ENCODE peak calls at places on chromosomes 5 and 9, in nine cellular contexts. S is HCT116, M is HFF-Myc, L is sigmoid colon, P is lung, F is mucosa of descending colon, U is cardiac fibroblast, E is gastrocnemius medialis, V is esophagus muscularis mucosa. Q is an unnamed sample.

GRCh38 chr9:133539434-133539833 is 4.9 kb downstream of the ADAMTSL2 start:
- DNase-seq in S (no peak), M (no peak), L (no peak), P (no peak), F (peak), U (peak), E (no peak), V (no peak), Q (no peak)

GRCh38 chr5:132260051-132260450 is 2.6 kb downstream of the PDLIM4 start:
- DNase-seq in S (no peak), M (no peak), L (no peak), P (no peak), F (no peak), U (no peak), E (no peak), V (no peak), Q (peak)

GRCh38 chr5:36436306-36436705 is 134.6 kb upstream of the RANBP3L start:
- DNase-seq in S (no peak), M (no peak), L (no peak), P (no peak), F (no peak), U (no peak), E (no peak), V (no peak), Q (no peak)

GRCh38 chr9:132040808-132041207 is 38.9 kb downstream of the MED27 start:
- DNase-seq in S (no peak), M (no peak), L (no peak), P (no peak), F (no peak), U (no peak), E (no peak), V (no peak), Q (no peak)

GRCh38 chr9:36997414-36997813 is 36.7 kb downstream of the PAX5 start:
- DNase-seq in S (no peak), M (no peak), L (no peak), P (no peak), F (no peak), U (no peak), E (no peak), V (no peak), Q (no peak)

GRCh38 chr5:64690417-64691151 is at the start of gene SHISAL2B:
- DNase-seq in S (no peak), M (no peak), L (no peak), P (no peak), F (no peak), U (peak), E (no peak), V (no peak), Q (peak)

GRCh38 chr5:168291961-168292782 is 727 bp downstream of the WWC1 start:
- DNase-seq in S (no peak), M (no peak), L (no peak), P (no peak), F (peak), U (peak), E (no peak), V (no peak), Q (peak)

GRCh38 chr9:121901616-121902015 is 191.5 kb downstream of the TTLL11 start:
- DNase-seq in S (no peak), M (no peak), L (no peak), P (no peak), F (no peak), U (no peak), E (no peak), V (no peak), Q (peak)

GRCh38 chr9:121222524-121223171 is 21.0 kb upstream of the RAB14 start:
- DNase-seq in S (peak), M (no peak), L (no peak), P (no peak), F (no peak), U (peak), E (no peak), V (no peak), Q (no peak)

GRCh38 chr5:160899735-160900134 is 47.7 kb upstream of the ATP10B start:
- DNase-seq in S (no peak), M (no peak), L (no peak), P (no peak), F (no peak), U (no peak), E (no peak), V (no peak), Q (no peak)

GRCh38 chr5:74233571-74233970 is 407.0 kb downstream of the ENC1 start:
- DNase-seq in S (no peak), M (no peak), L (no peak), P (no peak), F (no peak), U (no peak), E (no peak), V (no peak), Q (no peak)

DNA sequence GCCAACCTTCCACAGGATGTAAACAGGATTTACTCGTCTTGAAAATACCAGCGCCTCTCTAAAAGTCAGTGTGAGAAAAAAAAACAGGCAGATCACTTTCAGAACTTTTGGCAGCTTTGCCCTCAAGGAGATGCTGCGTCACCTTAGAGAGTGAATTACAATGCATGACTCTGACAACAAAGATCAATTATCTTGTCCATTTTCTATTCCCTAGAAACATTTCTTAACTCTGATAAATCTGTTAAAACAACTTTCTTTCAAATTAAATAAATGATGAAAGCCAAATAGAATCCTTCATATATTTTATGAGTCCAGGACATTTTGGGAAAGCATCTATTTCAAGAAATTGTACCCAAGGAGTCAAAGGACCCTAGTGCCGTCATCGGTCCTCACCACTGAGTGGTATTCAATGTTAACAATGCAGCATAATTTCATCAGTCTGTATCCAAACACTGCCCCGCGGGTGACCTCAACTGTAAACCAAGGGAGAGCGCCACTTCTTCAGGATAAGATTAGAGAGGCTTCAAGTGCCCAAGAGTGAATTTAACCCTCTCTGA is 536.0 kb downstream of the PDE4D start:
- DNase-seq in S (no peak), M (no peak), L (no peak), P (peak), F (no peak), U (peak), E (peak), V (no peak), Q (no peak)
- TF ChIP-seq CTCF in S (no peak), M (no peak), L (no peak), P (no peak), F (no peak), U (no peak), E (no peak), V (no peak), Q (no peak)

GRCh38 chr5:76813982-76814562 is 4.8 kb upstream of the F2RL1 start:
- DNase-seq in S (peak), M (peak), L (no peak), P (no peak), F (no peak), U (peak), E (no peak), V (no peak), Q (no peak)

GRCh38 chr5:76816110-76816831 is 2.6 kb upstream of the F2RL1 start:
- DNase-seq in S (no peak), M (no peak), L (no peak), P (no peak), F (no peak), U (no peak), E (no peak), V (no peak), Q (no peak)

GRCh38 chr5:76819851-76820280 is 1.0 kb downstream of the F2RL1 start:
- DNase-seq in S (no peak), M (no peak), L (no peak), P (no peak), F (peak), U (peak), E (no peak), V (no peak), Q (peak)

GRCh38 chr5:76820491-76820890 is 1.7 kb downstream of the F2RL1 start:
- DNase-seq in S (no peak), M (no peak), L (no peak), P (no peak), F (no peak), U (no peak), E (no peak), V (no peak), Q (no peak)

GRCh38 chr5:76818844-76819831 is at the start of gene F2RL1:
- DNase-seq in S (peak), M (no peak), L (no peak), P (peak), F (peak), U (peak), E (no peak), V (no peak), Q (peak)
- TF ChIP-seq CTCF in S (no peak), M (no peak), L (no peak), P (no peak), F (no peak), U (no peak), E (no peak), V (no peak), Q (no peak)

GRCh38 chr9:98796364-98797101 is at the start of gene ANKS6:
- DNase-seq in S (no peak), M (peak), L (peak), P (peak), F (peak), U (peak), E (peak), V (no peak), Q (peak)
- TF ChIP-seq CTCF in S (no peak), M (no peak), L (no peak), P (peak), F (peak), U (no peak), E (no peak), V (peak), Q (no peak)

DNA sequence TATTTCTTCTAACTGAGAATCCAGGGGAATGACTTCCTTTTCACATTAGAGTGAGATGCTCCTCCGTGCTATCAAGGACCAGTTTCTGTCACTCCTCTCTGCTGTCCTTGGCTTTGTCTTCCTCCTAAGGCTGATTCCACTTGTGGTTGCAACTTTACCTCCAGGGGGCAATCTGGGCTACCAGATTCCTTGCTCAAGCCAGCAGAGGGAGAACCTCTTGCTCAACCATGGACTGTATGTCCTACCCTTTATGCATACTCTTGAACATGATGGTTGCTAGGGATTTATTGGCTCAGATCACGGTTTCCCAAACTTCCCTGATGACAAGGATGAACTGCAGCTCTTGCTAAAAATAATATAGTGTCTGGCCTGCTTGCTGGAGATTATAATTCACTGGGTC is 24.0 kb downstream of the NNT start:
- DNase-seq in S (peak), M (no peak), L (no peak), P (no peak), F (no peak), U (peak), E (peak), V (no peak), Q (peak)
- TF ChIP-seq CTCF in S (peak), M (peak), L (no peak), P (peak), F (peak), U (peak), E (peak), V (peak), Q (peak)